ENCODE peak calls at places on chromosomes 12 and 14, in four cellular contexts. U, I, Z and D are unnamed samples.

GRCh38 chr14:86683525-86683924 is 1153.6 kb downstream of the FLRT2 start:
- DNase-seq in U (no peak), I (no peak), Z (no peak), D (no peak)

GRCh38 chr12:107377596-107378385 is 284.4 kb upstream of the CRY1 start:
- DNase-seq in I (no peak), U (no peak), Z (no peak), D (no peak)

GRCh38 chr12:104694711-104695110 is 238.0 kb downstream of the CHST11 start:
- DNase-seq in Z (no peak), U (no peak), I (no peak), D (no peak)

GRCh38 chr14:22653012-22653621 is 9.0 kb upstream of the OR6J1 start:
- DNase-seq in Z (peak), I (peak), U (peak), D (peak)

GRCh38 chr12:130353081-130353480 is 15.4 kb downstream of the PIWIL1 start:
- DNase-seq in Z (no peak), U (no peak), I (no peak), D (no peak)

GRCh38 chr14:70152704-70153103 is 36.0 kb downstream of the SLC8A3 start:
- DNase-seq in I (no peak), Z (no peak), U (no peak), D (no peak)

GRCh38 chr12:48105321-48105866 is 485 bp downstream of the SENP1 start:
- DNase-seq in Z (no peak), U (no peak), I (no peak), D (no peak)

GRCh38 chr12:54182981-54183380 is 5.8 kb downstream of the SMUG1 start:
- DNase-seq in Z (no peak), I (no peak), U (no peak), D (no peak)

GRCh38 chr14:105294142-105294597 is 6.6 kb downstream of the BRF1 start:
- DNase-seq in Z (peak), I (peak), U (no peak), D (no peak)

GRCh38 chr14:70069186-70069585 is 119.6 kb downstream of the SLC8A3 start:
- DNase-seq in Z (no peak), U (no peak), I (no peak), D (no peak)

GRCh38 chr12:47901285-47902093 is 3.3 kb downstream of the VDR start:
- DNase-seq in U (peak), I (no peak), Z (no peak), D (peak)

GRCh38 chr14:71243697-71244096 is 336.4 kb downstream of the PCNX1 start:
- DNase-seq in Z (no peak), I (no peak), U (no peak), D (no peak)

GRCh38 chr14:70708717-70709570 is 67.2 kb downstream of the TTC9 start:
- DNase-seq in U (no peak), Z (no peak), I (no peak), D (no peak)

GRCh38 chr14:82626156-82627055 is 1092.8 kb upstream of the SEL1L start:
- DNase-seq in U (no peak), Z (no peak), I (no peak), D (no peak)

GRCh38 chr14:104981699-104982541 is 3.7 kb upstream of the CLBA1 start:
- DNase-seq in I (no peak), Z (no peak), U (no peak), D (no peak)

GRCh38 chr14:53956427-53957201 is at the start of gene BMP4:
- DNase-seq in I (peak), Z (peak), U (peak), D (peak)

GRCh38 chr14:74577247-74577947 is 34.6 kb downstream of the LTBP2 start:
- DNase-seq in Z (peak), U (no peak), I (no peak), D (no peak)

GRCh38 chr14:20807304-20807956 is 4.8 kb upstream of the RNASE1 start:
- DNase-seq in Z (no peak), U (no peak), I (no peak), D (no peak)

GRCh38 chr12:98752726-98753125 is 107.6 kb downstream of the APAF1 start:
- DNase-seq in Z (no peak), U (no peak), I (no peak), D (no peak)

GRCh38 chr12:47770086-47770726 is 2.8 kb upstream of the SLC48A1 start:
- DNase-seq in U (no peak), Z (no peak), I (no peak), D (no peak)

GRCh38 chr12:86148612-86149011 is 107.6 kb downstream of the MGAT4C start:
- DNase-seq in I (no peak), Z (no peak), U (no peak), D (no peak)

GRCh38 chr14:64612021-64612380 is 62.2 kb downstream of the PPP1R36 start:
- DNase-seq in Z (no peak), U (no peak), I (no peak), D (no peak)

GRCh38 chr14:22836301-22837058 is at the start of gene MMP14:
- DNase-seq in I (peak), Z (peak), U (peak), D (peak)

GRCh38 chr12:96094201-96094600 is 58.8 kb upstream of the LTA4H start:
- DNase-seq in U (no peak), I (no peak), Z (no peak), D (no peak)

GRCh38 chr12:108649668-108650067 is 16.0 kb upstream of the SELPLG start:
- DNase-seq in I (no peak), U (no peak), Z (no peak), D (no peak)

GRCh38 chr12:67981236-67982164 is 7.7 kb upstream of the IFNG-AS1 start:
- DNase-seq in U (no peak), I (no peak), Z (no peak), D (no peak)

GRCh38 chr12:116026768-116027550 is 250.5 kb downstream of the MED13L start:
- DNase-seq in Z (no peak), I (no peak), U (no peak), D (no peak)

GRCh38 chr14:61872452-61872851 is 110.2 kb downstream of the SNAPC1 start:
- DNase-seq in I (no peak), Z (no peak), U (no peak), D (no peak)

GRCh38 chr12:79975143-79975542 is 40.2 kb upstream of the PPP1R12A start:
- DNase-seq in I (no peak), Z (no peak), U (no peak), D (no peak)

GRCh38 chr12:92059976-92060375 is 85.7 kb downstream of the BTG1 start:
- DNase-seq in Z (no peak), U (no peak), I (no peak), D (no peak)

GRCh38 chr14:64953310-64953654 is 10.7 kb upstream of the GPX2 start:
- DNase-seq in I (no peak), U (no peak), Z (no peak), D (no peak)

GRCh38 chr14:22266141-22266442 is 322.9 kb downstream of the DAD1 start:
- DNase-seq in I (no peak), U (no peak), Z (no peak), D (no peak)

GRCh38 chr12:62542814-62543213 is 76.2 kb downstream of the MON2 start:
- DNase-seq in Z (no peak), U (no peak), I (no peak), D (no peak)

GRCh38 chr14:72558721-72559120 is 335.2 kb downstream of the DPF3 start:
- DNase-seq in Z (no peak), U (no peak), I (no peak), D (no peak)

GRCh38 chr12:104569348-104570173 is 112.8 kb downstream of the CHST11 start:
- DNase-seq in U (peak), I (no peak), Z (no peak), D (peak)

GRCh38 chr12:113873741-113874140 is 92.4 kb downstream of the RBM19 start:
- DNase-seq in Z (no peak), I (no peak), U (no peak), D (no peak)

DNA sequence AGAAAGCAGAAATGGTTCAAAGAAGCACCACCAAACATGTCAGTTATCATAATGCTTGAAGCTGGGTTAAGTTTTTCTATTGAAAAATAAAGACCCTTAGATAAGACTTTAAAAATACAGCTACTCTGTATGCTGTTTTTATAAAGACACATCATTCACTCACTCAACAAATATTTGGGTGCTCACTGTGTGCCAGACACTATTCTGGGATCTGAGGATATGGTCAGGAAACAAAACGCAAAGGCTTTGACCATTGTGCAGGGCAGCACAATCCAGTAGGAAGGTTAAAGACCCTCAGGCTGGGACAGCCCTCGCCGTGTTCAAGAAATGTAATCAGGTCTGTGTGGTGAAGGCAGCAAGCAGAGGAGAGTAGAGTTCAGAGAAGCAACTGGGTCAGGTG is 38.0 kb upstream of the DPY19L2 start:
- DNase-seq in I (no peak), U (no peak), Z (no peak), D (no peak)
- H3K27ac ChIP-seq in I (no peak), U (no peak), Z (no peak), D (no peak)

DNA sequence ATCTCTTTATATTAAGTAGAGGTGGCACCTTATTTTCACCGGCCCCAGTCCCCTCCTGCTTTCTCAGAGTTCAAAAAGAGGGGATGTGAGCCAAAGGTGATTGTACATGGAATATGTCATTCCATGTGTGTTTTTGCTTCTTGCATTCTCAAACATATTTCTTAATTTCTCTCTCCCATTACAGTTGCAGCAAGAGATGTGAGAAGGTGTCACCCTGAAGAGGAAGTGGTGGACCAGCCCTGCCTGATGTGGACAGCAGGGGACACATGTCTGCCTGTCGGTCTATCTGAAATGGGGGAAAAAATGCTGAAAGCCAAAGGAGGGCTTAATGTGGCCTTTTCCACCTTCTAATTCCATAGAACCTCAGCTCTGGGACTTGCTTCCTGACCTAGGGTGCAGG is 1.9 kb upstream of the FOXN3 start:
- DNase-seq in I (no peak), Z (no peak), U (no peak), D (no peak)
- TF ChIP-seq CTCF in I (no peak), Z (no peak), U (no peak), D (no peak)

DNA sequence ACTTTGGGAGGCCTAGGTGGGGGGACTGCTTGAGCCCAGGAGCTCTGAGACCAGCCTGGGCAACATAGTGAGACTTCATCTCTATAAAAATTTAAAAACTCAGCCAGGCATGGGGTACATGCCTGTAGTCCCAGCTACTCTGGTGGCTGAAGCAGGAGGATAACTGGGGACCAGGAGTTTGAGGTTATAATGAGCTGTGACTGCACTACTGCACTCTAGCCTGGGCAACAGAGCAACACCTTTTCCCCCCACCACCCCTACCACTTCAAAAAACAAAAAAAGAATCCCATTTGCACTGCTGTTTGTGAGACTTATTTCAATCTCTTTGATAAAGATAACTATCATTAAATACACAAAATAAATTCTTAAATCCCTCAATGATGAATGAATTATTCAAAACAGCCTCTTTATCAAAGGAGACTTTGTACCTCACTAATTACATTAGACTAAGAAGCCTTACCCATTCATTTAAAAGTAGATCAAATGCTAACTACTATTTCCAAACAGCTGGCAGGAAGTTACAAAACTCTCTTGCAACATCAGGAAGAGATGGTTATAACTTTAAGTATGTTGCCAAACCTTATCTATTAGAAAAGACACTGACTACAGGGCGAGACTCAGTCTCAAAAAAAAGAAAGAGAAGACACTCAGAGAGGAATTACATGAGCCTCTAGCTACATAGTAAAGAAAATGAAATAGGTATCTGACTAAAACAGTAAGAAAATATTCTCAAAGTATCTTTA is 14.7 kb downstream of the BLTP3B start:
- DNase-seq in Z (no peak), U (no peak), I (no peak), D (no peak)
- H3K4me3 ChIP-seq in Z (no peak), U (no peak), I (no peak), D (no peak)

GRCh38 chr12:65535951-65536350 is 257.5 kb downstream of the MSRB3 start:
- DNase-seq in I (no peak), U (no peak), Z (no peak), D (no peak)

GRCh38 chr12:65532162-65532561 is 253.7 kb downstream of the MSRB3 start:
- DNase-seq in Z (no peak), I (no peak), U (no peak), D (no peak)

GRCh38 chr12:65534105-65534841 is 255.8 kb downstream of the MSRB3 start:
- DNase-seq in U (no peak), Z (no peak), I (no peak), D (no peak)

GRCh38 chr12:65532744-65533143 is 254.3 kb downstream of the MSRB3 start:
- DNase-seq in I (no peak), Z (no peak), U (no peak), D (no peak)

DNA sequence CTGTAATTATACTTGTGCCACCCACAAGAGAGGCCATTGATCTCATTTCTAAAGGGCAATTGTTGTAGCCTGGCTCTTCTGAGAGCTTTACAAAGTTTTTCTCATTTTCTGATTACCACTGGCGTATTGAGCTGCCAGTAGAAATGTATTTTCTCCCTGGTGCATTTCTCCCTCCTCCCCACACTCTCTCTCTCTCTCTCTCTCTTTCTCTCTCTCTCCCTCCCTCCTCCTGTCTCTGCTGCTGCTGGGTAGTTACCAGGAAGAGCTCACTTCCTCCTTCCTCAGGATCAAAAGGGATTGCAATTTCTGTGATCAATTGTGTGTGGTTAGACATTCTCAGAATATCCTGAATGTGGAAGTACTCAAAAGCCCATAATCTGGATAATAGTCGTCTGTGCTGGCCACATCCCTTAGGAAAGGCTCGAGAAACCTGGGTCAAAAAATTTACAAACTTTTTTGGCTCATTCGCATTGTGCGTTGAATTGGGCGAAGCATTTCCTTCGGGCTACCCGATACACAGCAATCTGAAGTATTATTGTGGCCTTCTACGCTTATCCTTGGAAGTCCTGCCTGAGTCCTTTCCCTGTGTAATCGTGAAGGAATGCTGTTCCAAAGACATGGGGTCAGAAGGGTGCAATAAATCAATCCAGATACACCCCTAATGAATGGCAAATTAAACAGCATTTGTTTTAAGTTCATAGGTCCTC is 254.8 kb downstream of the MSRB3 start:
- DNase-seq in Z (no peak), U (no peak), I (no peak), D (no peak)
- H3K27ac ChIP-seq in Z (peak), U (no peak), I (peak), D (no peak)

GRCh38 chr14:26960049-26960688 is 362.3 kb upstream of the NOVA1 start:
- DNase-seq in U (no peak), Z (no peak), I (no peak), D (no peak)

GRCh38 chr14:26966942-26967341 is 369.1 kb upstream of the NOVA1 start:
- DNase-seq in I (no peak), Z (no peak), U (no peak), D (no peak)

DNA sequence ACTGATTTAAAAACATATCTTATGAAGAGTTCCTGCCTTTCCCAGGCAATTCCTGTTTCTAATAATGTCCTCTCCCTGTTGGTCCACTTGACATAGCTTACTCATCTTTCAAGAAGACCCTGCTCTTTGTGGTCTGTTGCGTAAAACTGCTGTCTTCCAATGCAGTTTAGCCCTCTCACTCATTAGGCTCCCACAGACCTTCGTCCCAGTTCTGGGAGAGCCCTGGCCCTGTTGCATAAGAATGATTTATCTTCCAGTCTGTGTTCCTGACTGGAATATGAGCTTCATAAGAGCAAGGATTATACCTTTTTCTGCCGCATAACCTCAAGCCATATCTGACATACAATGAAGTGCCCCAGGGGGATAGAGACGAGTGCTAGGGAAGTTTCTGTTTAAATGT is 365.9 kb upstream of the NOVA1 start:
- DNase-seq in I (no peak), U (no peak), Z (no peak), D (no peak)
- TF ChIP-seq CTCF in I (no peak), U (no peak), Z (no peak), D (no peak)